ENCODE peak calls at places on chromosome 1, in eight cellular contexts. S is CD4-positive, alpha-beta memory T cell; M is GM23248; B is CD8-positive, alpha-beta memory T cell; E is Peyer's patch; T is SK-N-SH; I is kidney epithelial cell; Q is transverse colon. C is an unnamed sample.

GRCh38 chr1:21927531-21928237 is 9.4 kb downstream of the HSPG2 start:
- DNase-seq in S (no peak), M (peak; percentile 87), B (no peak), E (peak; percentile 92), T (no peak), I (no peak), Q (peak; percentile 92), C (no peak)

GRCh38 chr1:45716700-45717099 is 28.7 kb downstream of the TMEM69 start:
- DNase-seq in S (no peak), M (no peak), B (no peak), E (no peak), T (no peak), I (no peak), Q (no peak), C (no peak)

GRCh38 chr1:94903318-94904009 is 23.4 kb downstream of the CNN3 start:
- DNase-seq in S (no peak), M (peak; percentile 34), B (no peak), E (no peak), T (no peak), I (no peak), Q (no peak), C (no peak)

GRCh38 chr1:81391100-81391828 is 409.5 kb upstream of the ADGRL2 start:
- DNase-seq in S (no peak), M (no peak), B (no peak), E (no peak), T (no peak), I (no peak), Q (peak; percentile 13), C (no peak)

GRCh38 chr1:231091853-231092301 is 51.8 kb upstream of the FAM89A start:
- DNase-seq in S (peak; percentile 10), M (peak; percentile 32), B (peak; percentile 15), E (peak; percentile 53), T (no peak), I (no peak), Q (peak; percentile 48), C (peak; percentile 32)

GRCh38 chr1:61273861-61274260 is 191.5 kb downstream of the NFIA start:
- DNase-seq in S (no peak), M (no peak), B (no peak), E (no peak), T (no peak), I (no peak), Q (no peak), C (no peak)

GRCh38 chr1:52056937-52057231 is 789 bp downstream of the BTF3L4 start:
- DNase-seq in S (no peak), M (peak; percentile 58), B (no peak), E (no peak), T (no peak), I (no peak), Q (no peak), C (peak; percentile 73)

GRCh38 chr1:40105028-40105427 is 8.0 kb upstream of the PPT1 start:
- DNase-seq in S (no peak), M (no peak), B (no peak), E (no peak), T (no peak), I (no peak), Q (no peak), C (no peak)

GRCh38 chr1:66981679-66982078 is 56.9 kb downstream of the MIER1 start:
- DNase-seq in S (peak; percentile 67), M (peak; percentile 70), B (peak; percentile 55), E (no peak), T (no peak), I (no peak), Q (peak; percentile 28), C (peak; percentile 18)

GRCh38 chr1:234316486-234316885 is 56.8 kb upstream of the COA6 start:
- DNase-seq in S (no peak), M (no peak), B (no peak), E (no peak), T (no peak), I (no peak), Q (no peak), C (no peak)

GRCh38 chr1:209497729-209498128 is 85.8 kb upstream of the CAMK1G start:
- DNase-seq in S (no peak), M (no peak), B (no peak), E (no peak), T (no peak), I (no peak), Q (no peak), C (no peak)

GRCh38 chr1:107451735-107452134 is 310.9 kb downstream of the NTNG1 start:
- DNase-seq in S (no peak), M (no peak), B (no peak), E (no peak), T (no peak), I (no peak), Q (no peak), C (no peak)

GRCh38 chr1:118535901-118536300 is 350.9 kb upstream of the SPAG17 start:
- DNase-seq in S (no peak), M (no peak), B (no peak), E (no peak), T (no peak), I (no peak), Q (no peak), C (no peak)

DNA sequence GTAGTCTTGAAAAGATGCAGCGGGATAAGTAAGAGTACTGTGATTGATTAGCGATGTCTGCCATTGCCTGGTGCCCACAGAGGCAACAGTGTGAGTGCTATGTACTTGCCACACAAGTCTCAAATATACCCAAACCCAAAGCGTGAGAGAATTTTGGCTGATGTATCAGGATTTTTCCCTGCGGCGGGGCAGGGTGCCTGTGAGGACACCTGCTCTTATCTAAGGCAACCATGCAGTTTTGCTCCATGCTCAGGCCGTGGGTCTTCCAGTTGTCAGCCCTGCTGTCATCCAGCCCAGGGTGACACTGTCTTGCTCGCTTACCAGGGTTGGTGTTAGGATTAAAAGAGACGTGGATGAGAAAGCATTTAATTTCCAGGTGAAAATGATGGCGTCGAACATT is 202.7 kb downstream of the PTPRU start:
- DNase-seq in S (no peak), M (no peak), B (no peak), E (no peak), T (no peak), I (no peak), Q (no peak), C (no peak)
- H3K4me3 ChIP-seq in S (no peak overlapping the region), M (no peak overlapping the region), B (no peak overlapping the region), E (no peak overlapping the region), T (no peak overlapping the region), I (no peak overlapping the region), Q (no peak overlapping the region), C (no peak overlapping the region)

DNA sequence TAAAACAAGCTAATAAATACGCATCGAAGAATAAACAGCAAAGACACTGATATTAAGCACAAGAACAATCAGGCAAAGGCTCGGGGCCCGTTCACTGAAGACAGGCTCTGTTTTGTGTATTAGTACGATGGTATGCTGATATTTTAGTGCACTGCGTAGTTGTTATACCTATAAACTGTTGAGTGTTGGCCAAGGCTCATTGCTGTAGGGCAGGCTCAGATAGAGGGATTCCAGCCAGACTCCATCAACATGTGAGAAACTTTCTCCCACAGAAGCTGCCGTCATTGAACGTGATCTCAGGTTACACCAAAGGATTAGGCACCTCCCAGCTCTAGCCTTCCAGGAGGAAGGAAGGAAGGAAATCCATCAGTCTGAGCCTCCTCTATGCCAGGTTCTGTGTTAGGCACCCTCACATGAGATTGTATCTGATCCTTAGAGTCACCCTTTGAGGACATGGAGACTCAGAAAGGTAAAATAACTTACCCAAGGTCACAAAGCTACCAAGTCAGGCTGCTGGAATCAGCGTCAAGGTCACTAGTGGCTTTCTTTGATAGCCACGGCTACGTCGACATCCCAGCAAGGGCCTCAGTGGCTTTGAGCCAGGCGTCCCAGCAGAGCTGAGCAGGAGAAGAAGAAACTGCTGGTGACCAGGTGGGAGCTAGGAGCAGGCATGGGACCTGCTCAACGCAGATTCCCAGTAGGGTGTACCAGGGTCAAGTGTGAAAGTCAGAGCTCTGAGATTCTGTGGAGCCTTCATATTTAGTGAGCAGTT is 14.8 kb downstream of the BCAR3 start:
- DNase-seq in S (no peak), M (no peak), B (no peak), E (no peak), T (no peak), I (no peak), Q (no peak), C (peak; percentile 52)
- H3K4me3 ChIP-seq in S (no peak overlapping the region), M (no peak overlapping the region), B (no peak overlapping the region), E (no peak overlapping the region), T (no peak overlapping the region), I (no peak overlapping the region), Q (no peak overlapping the region), C (no peak overlapping the region)

DNA sequence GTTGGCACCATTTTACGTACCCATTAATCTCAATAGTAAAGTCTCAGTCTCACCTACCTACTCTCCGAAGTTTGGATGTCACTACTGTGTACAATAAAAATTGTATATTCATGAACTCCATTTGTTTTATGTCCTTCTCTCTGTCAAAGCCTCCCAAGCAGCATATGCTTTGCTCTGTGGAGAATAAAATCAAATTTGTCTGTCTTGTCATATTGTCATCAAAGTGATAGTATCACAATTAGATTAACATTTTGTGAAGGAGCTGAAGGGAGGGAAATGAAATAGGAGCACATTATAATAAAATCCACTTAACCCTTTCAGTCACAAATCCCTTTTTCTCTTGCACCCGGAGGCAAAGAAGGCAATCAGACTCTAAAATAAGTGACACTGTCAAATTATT is 177.1 kb upstream of the RRP15 start:
- DNase-seq in S (no peak), M (no peak), B (no peak), E (no peak), T (peak; percentile 11), I (no peak), Q (no peak), C (no peak)
- H3K4me3 ChIP-seq in S (no peak overlapping the region), M (no peak overlapping the region), B (no peak overlapping the region), E (no peak overlapping the region), T (no peak overlapping the region), I (no peak overlapping the region), Q (no peak overlapping the region), C (no peak overlapping the region)

GRCh38 chr1:18109756-18110597 is 2.4 kb downstream of the IGSF21 start:
- DNase-seq in S (no peak), M (peak; percentile 48), B (no peak), E (no peak), T (peak; percentile 80), I (no peak), Q (peak; percentile 37), C (no peak)
- H3K4me3 ChIP-seq in S (no peak overlapping the region), M (no peak overlapping the region), B (no peak overlapping the region), E (peak overlapping the region; percentile 6), T (peak overlapping the region; percentile 24), I (no peak overlapping the region), Q (no peak overlapping the region), C (no peak overlapping the region)

C was measured in fibroblast of pulmonary artery.